ENCODE peak calls at places on chromosomes 4 and X, in ten cellular contexts. W, D, S, U, Y, O, G, L, X and K are unnamed samples.

GRCh38 chr4:73447701-73448100 is 11.7 kb downstream of the AFP start:
- DNase-seq in W (no peak), D (no peak), S (peak; percentile 82), U (no peak), Y (peak; percentile 39), O (no peak), G (no peak), L (no peak), X (no peak), K (no peak)

GRCh38 chr4:22385615-22386014 is 130.3 kb downstream of the ADGRA3 start:
- DNase-seq in W (no peak), D (peak; percentile 14), S (peak; percentile 70), U (no peak), Y (peak; percentile 70), O (no peak), G (no peak), L (no peak), X (no peak), K (no peak)

GRCh38 chr4:8039290-8039689 is 99.6 kb upstream of the AFAP1 start:
- DNase-seq in W (no peak), D (no peak), S (no peak), U (no peak), Y (no peak), O (no peak), G (no peak), L (peak; percentile 50), X (no peak), K (no peak)

GRCh38 chrX:49184294-49185061 is 1.7 kb downstream of the PRICKLE3 start:
- DNase-seq in W (peak; percentile 92), D (peak; percentile 92), S (peak; percentile 78), U (no peak), Y (peak; percentile 88), O (peak; percentile 94), G (peak; percentile 66), L (peak; percentile 92), X (no peak), K (peak; percentile 91)

GRCh38 chr4:98341309-98341708 is 80.1 kb downstream of the RAP1GDS1 start:
- DNase-seq in W (no peak), D (peak; percentile 54), S (peak; percentile 81), U (no peak), Y (peak; percentile 35), O (no peak), G (no peak), L (no peak), X (no peak), K (no peak)

GRCh38 chrX:85627363-85627762 is 247.9 kb upstream of the POF1B start:
- DNase-seq in W (no peak), D (no peak), S (no peak), U (no peak), Y (peak; percentile 2), O (no peak), G (no peak), L (no peak), X (no peak), K (no peak)

GRCh38 chr4:25030283-25031076 is at the start of gene LGI2:
- DNase-seq in W (no peak), D (peak; percentile 45), S (peak; percentile 37), U (no peak), Y (no peak), O (no peak), G (peak; percentile 41), L (peak; percentile 80), X (no peak), K (no peak)

GRCh38 chrX:154380787-154381186 is 1.7 kb downstream of the EMD start:
- DNase-seq in W (no peak), D (no peak), S (no peak), U (peak; percentile 18), Y (no peak), O (no peak), G (no peak), L (no peak), X (no peak), K (no peak)

GRCh38 chr4:3683077-3683743 is 83.0 kb upstream of the ADRA2C start:
- DNase-seq in W (no peak), D (no peak), S (no peak), U (peak; percentile 23), Y (no peak), O (peak; percentile 40), G (no peak), L (peak; percentile 70), X (no peak), K (no peak)

GRCh38 chr4:41103657-41104056 is 110.7 kb downstream of the APBB2 start:
- DNase-seq in W (no peak), D (no peak), S (no peak), U (no peak), Y (no peak), O (no peak), G (no peak), L (no peak), X (no peak), K (no peak)
- TF ChIP-seq CTCF in W (no peak), D (no peak), S (no peak), U (no peak), Y (no peak), O (no peak), G (no peak), L (no peak), X (no peak), K (no peak)

GRCh38 chr4:183073838-183074145 is 25.3 kb upstream of the WWC2 start:
- DNase-seq in W (no peak), D (no peak), S (no peak), U (no peak), Y (no peak), O (no peak), G (no peak), L (no peak), X (no peak), K (no peak)
- TF ChIP-seq CTCF in W (no peak), D (no peak), S (no peak), U (peak; percentile 61), Y (no peak), O (no peak), G (no peak), L (no peak), X (no peak), K (peak; percentile 5)

GRCh38 chrX:21972721-21973120 is 32.2 kb downstream of the SMS start:
- DNase-seq in W (no peak), D (peak; percentile 67), S (peak; percentile 93), U (no peak), Y (peak; percentile 78), O (no peak), G (no peak), L (no peak), X (no peak), K (no peak)
- TF ChIP-seq CTCF in W (no peak), D (peak; percentile 18), S (no peak), U (no peak), Y (peak; percentile 20), O (no peak), G (peak; percentile 10), L (no peak), X (no peak), K (peak; percentile 40)

GRCh38 chr4:158186815-158187214 is 14.0 kb upstream of the GASK1B start:
- DNase-seq in W (no peak), D (no peak), S (no peak), U (no peak), Y (no peak), O (no peak), G (no peak), L (no peak), X (no peak), K (no peak)
- TF ChIP-seq CTCF in W (no peak), D (no peak), S (no peak), U (no peak), Y (no peak), O (no peak), G (no peak), L (no peak), X (no peak), K (no peak)

DNA sequence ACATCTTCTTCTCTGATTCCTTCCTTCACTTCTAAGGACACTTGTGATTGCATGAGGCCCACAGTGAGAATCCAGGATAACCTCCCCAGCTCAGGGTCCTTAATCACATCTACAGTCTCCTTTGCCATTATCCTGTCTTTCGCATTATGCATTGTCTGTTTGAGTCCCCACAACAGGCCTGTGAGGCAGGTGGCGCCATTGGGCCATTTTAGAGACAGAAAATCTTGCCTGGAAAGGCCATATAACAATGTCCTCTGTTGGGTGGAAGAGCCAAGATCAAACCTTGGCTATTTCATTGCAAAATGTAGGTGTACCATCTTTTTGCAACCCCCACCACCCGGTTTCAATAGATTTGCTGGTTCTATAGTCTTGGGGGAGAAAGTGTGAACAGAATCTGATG is 11.8 kb upstream of the DCUN1D4 start:
- DNase-seq in W (no peak), D (peak; percentile 70), S (peak; percentile 27), U (no peak), Y (peak; percentile 66), O (peak; percentile 81), G (peak; percentile 29), L (peak; percentile 56), X (no peak), K (no peak)
- TF ChIP-seq CTCF in W (peak; percentile 35), D (peak; percentile 74), S (peak; percentile 84), U (peak; percentile 57), Y (peak; percentile 77), O (peak; percentile 84), G (peak; percentile 63), L (peak; percentile 55), X (peak; percentile 68), K (peak; percentile 72)

DNA sequence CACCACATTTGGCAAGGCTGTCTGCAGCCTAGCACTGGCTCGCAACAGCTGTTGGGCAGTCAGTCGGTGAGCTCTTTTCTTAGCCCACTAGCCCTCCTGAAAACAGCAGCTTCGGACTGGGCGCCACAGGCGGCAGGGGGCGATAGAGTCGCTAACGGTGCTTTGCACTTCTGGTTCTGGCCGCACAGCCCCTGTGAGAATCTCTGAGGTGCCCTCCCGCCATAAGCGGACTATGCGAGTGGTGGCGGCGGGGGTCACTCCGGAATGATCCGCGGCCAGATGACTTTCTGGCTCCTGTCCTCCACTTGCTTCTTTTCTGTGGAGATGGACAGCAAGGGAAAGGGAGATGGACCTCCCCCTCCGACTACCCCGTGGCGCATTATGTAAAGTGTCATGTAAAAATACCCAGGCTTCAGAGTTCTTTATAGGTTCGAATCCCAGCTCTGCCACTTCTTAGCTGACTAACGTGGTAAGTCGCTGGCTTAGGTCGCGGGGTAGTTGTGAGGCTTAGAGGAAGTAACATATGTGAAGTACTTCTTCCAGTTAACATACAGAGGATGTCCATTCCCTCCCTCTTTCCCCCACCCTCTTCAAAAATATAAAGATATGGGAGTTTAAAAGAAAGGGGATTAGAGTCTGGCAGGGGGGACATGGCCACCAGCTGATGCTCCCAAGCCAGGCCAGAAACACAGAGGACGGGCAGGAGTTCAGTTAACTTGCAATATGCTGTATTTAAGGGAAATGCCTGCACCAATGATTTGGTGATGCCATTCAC is 11.0 kb downstream of the ARHGAP36 start:
- DNase-seq in W (no peak), D (peak; percentile 16), S (peak; percentile 4), U (no peak), Y (peak; percentile 5), O (no peak), G (peak; percentile 69), L (no peak), X (no peak), K (no peak)
- TF ChIP-seq CTCF in W (no peak), D (peak; percentile 35), S (peak; percentile 7), U (no peak), Y (peak; percentile 20), O (peak; percentile 49), G (peak; percentile 83), L (peak; percentile 11), X (no peak), K (peak; percentile 69)

GRCh38 chr4:72286185-72286584 is 254.4 kb downstream of the NPFFR2 start:
- DNase-seq in W (no peak), D (peak; percentile 23), S (peak; percentile 32), U (no peak), Y (peak; percentile 40), O (no peak), G (no peak), L (no peak), X (no peak), K (no peak)

GRCh38 chr4:72280252-72280651 is 248.5 kb downstream of the NPFFR2 start:
- DNase-seq in W (no peak), D (no peak), S (no peak), U (no peak), Y (no peak), O (no peak), G (no peak), L (no peak), X (no peak), K (no peak)

GRCh38 chr4:72283357-72283756 is 251.6 kb downstream of the NPFFR2 start:
- DNase-seq in W (no peak), D (no peak), S (no peak), U (no peak), Y (no peak), O (no peak), G (no peak), L (no peak), X (no peak), K (no peak)
- TF ChIP-seq CTCF in W (no peak), D (no peak), S (no peak), U (no peak), Y (no peak), O (no peak), G (peak; percentile 10), L (no peak), X (no peak), K (no peak)